ENCODE peak calls at places on chromosomes 16 and 17, in nine cellular contexts. V is activated naive CD8-positive, alpha-beta T cell treated with anti-CD3 and anti-CD28 coated beads, Interleukin-2, amount 50 U/mL, for 24 hours; H is endodermal cell; A is EH; C is fibroblast of gingiva; M is WTC11; J is dorsolateral prefrontal cortex; F is HEK293T; T is H7. I is an unnamed sample.

GRCh38 chr16:87333101-87333500 is 15.9 kb upstream of the C16orf95 start:
- DNase-seq in V (no peak), H (no peak), A (no peak), C (no peak), M (no peak), J (peak), F (no peak), T (no peak), I (no peak)

GRCh38 chr17:28950752-28951427 is 428 bp downstream of the PHF12 start:
- DNase-seq in V (no peak), H (no peak), A (no peak), C (no peak), M (no peak), J (no peak), F (no peak), T (peak), I (no peak)

GRCh38 chr17:74712756-74713155 is at the start of gene CD300LF:
- DNase-seq in V (no peak), H (no peak), A (no peak), C (no peak), M (no peak), J (no peak), F (no peak), T (no peak), I (no peak)

GRCh38 chr17:78724544-78724943 is 57.5 kb downstream of the CYTH1 start:
- DNase-seq in V (no peak), H (peak), A (peak), C (no peak), M (no peak), J (peak), F (no peak), T (peak), I (no peak)

GRCh38 chr16:27378871-27379580 is 22.9 kb upstream of the IL21R start:
- DNase-seq in V (peak), H (peak), A (peak), C (no peak), M (no peak), J (no peak), F (no peak), T (no peak), I (no peak)

GRCh38 chr17:8791910-8792270 is 7.3 kb downstream of the MFSD6L start:
- DNase-seq in V (no peak), H (no peak), A (peak), C (peak), M (no peak), J (no peak), F (no peak), T (no peak), I (peak)

GRCh38 chr17:21066394-21066793 is 23.6 kb upstream of the USP22 start:
- DNase-seq in V (no peak), H (no peak), A (peak), C (no peak), M (no peak), J (no peak), F (no peak), T (no peak), I (no peak)

GRCh38 chr17:75619506-75620431 is 13.5 kb upstream of the SMIM5 start:
- DNase-seq in V (peak), H (peak), A (peak), C (no peak), M (peak), J (no peak), F (peak), T (peak), I (peak)

GRCh38 chr16:57367111-57367752 is 5.1 kb upstream of the CX3CL1 start:
- DNase-seq in V (no peak), H (no peak), A (peak), C (no peak), M (no peak), J (no peak), F (no peak), T (peak), I (no peak)

GRCh38 chr17:72219824-72220473 is 99.1 kb downstream of the SOX9 start:
- DNase-seq in V (no peak), H (peak), A (no peak), C (no peak), M (no peak), J (no peak), F (no peak), T (peak), I (peak)

GRCh38 chr16:72094266-72094610 is 591 bp downstream of the DHX38 start:
- DNase-seq in V (peak), H (no peak), A (no peak), C (no peak), M (no peak), J (peak), F (no peak), T (no peak), I (no peak)

GRCh38 chr16:50251375-50252081 is 14.8 kb upstream of the ADCY7 start:
- DNase-seq in V (no peak), H (no peak), A (peak), C (peak), M (no peak), J (no peak), F (no peak), T (peak), I (no peak)

GRCh38 chr17:51203838-51204237 is 37.6 kb downstream of the NME2 start:
- DNase-seq in V (no peak), H (no peak), A (no peak), C (no peak), M (no peak), J (no peak), F (no peak), T (no peak), I (no peak)

GRCh38 chr16:35596467-35596866 is 2137.1 kb downstream of the TP53TG3F start:
- DNase-seq in V (no peak), H (no peak), A (no peak), C (no peak), M (no peak), J (no peak), F (no peak), T (no peak), I (no peak)

GRCh38 chr17:58344047-58344790 is 7.8 kb downstream of the SUPT4H1 start:
- DNase-seq in V (peak), H (peak), A (no peak), C (no peak), M (no peak), J (no peak), F (no peak), T (no peak), I (no peak)

GRCh38 chr17:58329035-58329807 is 626 bp upstream of the TSPOAP1 start:
- DNase-seq in V (peak), H (no peak), A (peak), C (no peak), M (peak), J (peak), F (no peak), T (peak), I (no peak)